ENCODE peak calls at places on chromosomes 1 and 21, in seven cellular contexts. One of them, this sample, is unnamed.
A peak's percentile ranks its signal among the peaks of the same experiment; 100 is the strongest.

GRCh38 chr1:55053265-55053954 is 14.1 kb downstream of the PCSK9 start:
- DNase-seq in suprapubic skin: peak; percentile 63
- DNase-seq in ovary: no peak
- DNase-seq in tibial nerve: no peak
- DNase-seq in H1: no peak
- DNase-seq in A549: no peak
- DNase-seq in upper lobe of left lung: peak; percentile 77
- DNase-seq in this sample: no peak

GRCh38 chr1:226799634-226800281 is 60.7 kb upstream of the ITPKB start:
- DNase-seq in A549: no peak
- DNase-seq in ovary: no peak
- DNase-seq in H1: no peak
- DNase-seq in upper lobe of left lung: no peak
- DNase-seq in suprapubic skin: no peak
- DNase-seq in tibial nerve: no peak
- DNase-seq in this sample: no peak

GRCh38 chr1:14415396-14415795 is 183.1 kb upstream of the KAZN start:
- DNase-seq in H1: peak; percentile 69
- DNase-seq in suprapubic skin: no peak
- DNase-seq in A549: no peak
- DNase-seq in ovary: no peak
- DNase-seq in upper lobe of left lung: no peak
- DNase-seq in tibial nerve: no peak
- DNase-seq in this sample: no peak

GRCh38 chr1:23200885-23201284 is 16.4 kb downstream of the HTR1D start:
- DNase-seq in upper lobe of left lung: no peak
- DNase-seq in suprapubic skin: no peak
- DNase-seq in ovary: no peak
- DNase-seq in A549: no peak
- DNase-seq in tibial nerve: no peak
- DNase-seq in H1: no peak
- DNase-seq in this sample: no peak

GRCh38 chr21:20004353-20004752 is 993.9 kb upstream of the NCAM2 start:
- DNase-seq in H1: no peak
- DNase-seq in tibial nerve: no peak
- DNase-seq in ovary: no peak
- DNase-seq in upper lobe of left lung: no peak
- DNase-seq in suprapubic skin: no peak
- DNase-seq in A549: no peak
- DNase-seq in this sample: no peak

GRCh38 chr1:156502396-156502748 is 1.8 kb upstream of the MEF2D start:
- DNase-seq in A549: no peak
- DNase-seq in ovary: no peak
- DNase-seq in tibial nerve: no peak
- DNase-seq in suprapubic skin: no peak
- DNase-seq in upper lobe of left lung: no peak
- DNase-seq in H1: no peak
- DNase-seq in this sample: no peak

GRCh38 chr1:235009074-235009473 is 119.6 kb downstream of the TOMM20 start:
- DNase-seq in upper lobe of left lung: no peak
- DNase-seq in ovary: no peak
- DNase-seq in tibial nerve: no peak
- DNase-seq in suprapubic skin: peak; percentile 34
- DNase-seq in H1: no peak
- DNase-seq in A549: no peak
- DNase-seq in this sample: no peak

GRCh38 chr1:65309317-65310077 is at the start of gene DNAJC6:
- DNase-seq in ovary: peak; percentile 64
- DNase-seq in tibial nerve: no peak
- DNase-seq in A549: peak; percentile 20
- DNase-seq in suprapubic skin: peak; percentile 76
- DNase-seq in H1: peak; percentile 93
- DNase-seq in upper lobe of left lung: peak; percentile 51
- DNase-seq in this sample: peak; percentile 89

GRCh38 chr1:201137579-201138310 is 10.8 kb upstream of the ASCL5 start:
- DNase-seq in upper lobe of left lung: no peak
- DNase-seq in suprapubic skin: no peak
- DNase-seq in ovary: peak; percentile 45
- DNase-seq in H1: no peak
- DNase-seq in tibial nerve: peak; percentile 43
- DNase-seq in A549: no peak
- DNase-seq in this sample: no peak

GRCh38 chr1:202291961-202292712 is 49.6 kb downstream of the UBE2T start:
- DNase-seq in tibial nerve: no peak
- DNase-seq in A549: peak; percentile 68
- DNase-seq in suprapubic skin: no peak
- DNase-seq in upper lobe of left lung: peak; percentile 36
- DNase-seq in ovary: no peak
- DNase-seq in H1: no peak
- DNase-seq in this sample: no peak

GRCh38 chr1:165857046-165857801 is 29.8 kb downstream of the UCK2 start:
- DNase-seq in H1: no peak
- DNase-seq in tibial nerve: no peak
- DNase-seq in ovary: no peak
- DNase-seq in upper lobe of left lung: no peak
- DNase-seq in A549: peak; percentile 52
- DNase-seq in suprapubic skin: no peak
- DNase-seq in this sample: no peak
- H3K4me3 ChIP-seq in H1: no peak overlapping the region
- H3K4me3 ChIP-seq in tibial nerve: no peak overlapping the region
- H3K4me3 ChIP-seq in ovary: no peak overlapping the region
- H3K4me3 ChIP-seq in upper lobe of left lung: no peak overlapping the region
- H3K4me3 ChIP-seq in A549: no peak overlapping the region
- H3K4me3 ChIP-seq in suprapubic skin: no peak overlapping the region
- H3K4me3 ChIP-seq in this sample: no peak overlapping the region

GRCh38 chr1:7956218-7957032 is 5.1 kb upstream of the PARK7 start:
- DNase-seq in ovary: no peak
- DNase-seq in A549: no peak
- DNase-seq in suprapubic skin: no peak
- DNase-seq in upper lobe of left lung: no peak
- DNase-seq in tibial nerve: no peak
- DNase-seq in H1: no peak
- DNase-seq in this sample: no peak

GRCh38 chr1:7954683-7955082 is 6.8 kb upstream of the PARK7 start:
- DNase-seq in H1: no peak
- DNase-seq in A549: no peak
- DNase-seq in upper lobe of left lung: no peak
- DNase-seq in ovary: no peak
- DNase-seq in tibial nerve: no peak
- DNase-seq in suprapubic skin: no peak
- DNase-seq in this sample: no peak

GRCh38 chr1:7948950-7949349 is 8.3 kb upstream of the TNFRSF9 start:
- DNase-seq in tibial nerve: no peak
- DNase-seq in upper lobe of left lung: no peak
- DNase-seq in H1: no peak
- DNase-seq in suprapubic skin: peak; percentile 15
- DNase-seq in ovary: no peak
- DNase-seq in A549: no peak
- DNase-seq in this sample: no peak

DNA sequence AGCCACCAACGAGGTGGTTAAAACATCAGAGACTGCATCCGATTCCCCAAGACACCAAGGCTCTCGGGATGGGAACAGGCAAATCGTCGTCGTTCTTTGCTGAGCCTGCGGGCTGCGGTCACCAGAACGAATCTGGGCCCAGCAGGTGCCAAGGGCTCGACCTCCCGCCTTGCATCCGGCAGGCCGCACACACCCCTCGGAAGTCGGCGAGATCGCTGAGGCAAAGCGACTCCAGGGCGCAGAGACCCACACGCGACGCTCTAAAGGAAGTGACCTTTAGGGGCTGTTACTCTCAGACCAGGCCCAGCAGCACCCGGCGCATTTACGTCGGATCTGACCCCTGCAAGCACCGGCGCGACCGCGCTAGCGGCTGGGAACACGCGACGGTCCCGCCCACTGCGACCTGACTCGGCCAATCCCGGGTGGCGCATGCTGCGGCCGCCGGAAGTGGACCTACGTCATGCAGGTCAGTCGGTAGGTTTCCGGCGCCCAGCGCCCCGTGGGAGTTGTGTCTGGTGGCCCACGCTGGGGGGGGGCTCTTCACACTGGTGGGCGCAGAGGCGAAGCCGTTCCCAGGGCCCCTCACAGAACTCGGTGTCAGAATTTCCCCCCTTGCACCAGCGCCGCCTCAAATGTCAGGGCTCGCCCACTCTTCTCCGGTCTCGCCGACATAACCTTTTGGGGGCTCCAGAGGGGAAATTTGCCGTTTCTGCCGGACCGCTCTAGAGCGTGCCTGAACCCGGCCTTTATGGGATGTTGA is 7.5 kb upstream of the PARK7 start:
- DNase-seq in suprapubic skin: peak; percentile 98
- DNase-seq in A549: peak; percentile 76
- DNase-seq in tibial nerve: peak; percentile 92
- DNase-seq in H1: peak; percentile 83
- DNase-seq in ovary: peak; percentile 93
- DNase-seq in upper lobe of left lung: peak; percentile 98
- DNase-seq in this sample: peak; percentile 98
- TF ChIP-seq EP300 in suprapubic skin: no peak
- TF ChIP-seq EP300 in A549: no peak
- TF ChIP-seq EP300 in tibial nerve: peak; percentile 61
- TF ChIP-seq EP300 in H1: no peak
- TF ChIP-seq EP300 in ovary: no peak
- TF ChIP-seq EP300 in upper lobe of left lung: no peak
- TF ChIP-seq EP300 in this sample: no peak

GRCh38 chr21:21622460-21623234 is 624.4 kb downstream of the NCAM2 start:
- DNase-seq in upper lobe of left lung: no peak
- DNase-seq in tibial nerve: no peak
- DNase-seq in suprapubic skin: no peak
- DNase-seq in ovary: no peak
- DNase-seq in A549: no peak
- DNase-seq in H1: no peak
- DNase-seq in this sample: no peak
- H3K4me3 ChIP-seq in upper lobe of left lung: no peak overlapping the region
- H3K4me3 ChIP-seq in tibial nerve: no peak overlapping the region
- H3K4me3 ChIP-seq in suprapubic skin: no peak overlapping the region
- H3K4me3 ChIP-seq in ovary: no peak overlapping the region
- H3K4me3 ChIP-seq in A549: no peak overlapping the region
- H3K4me3 ChIP-seq in H1: no peak overlapping the region
- H3K4me3 ChIP-seq in this sample: no peak overlapping the region

GRCh38 chr1:178934574-178934945 is 63.7 kb upstream of the ANGPTL1 start:
- DNase-seq in H1: no peak
- DNase-seq in ovary: no peak
- DNase-seq in A549: no peak
- DNase-seq in tibial nerve: no peak
- DNase-seq in upper lobe of left lung: no peak
- DNase-seq in suprapubic skin: no peak
- DNase-seq in this sample: peak; percentile 60

GRCh38 chr1:178932552-178932906 is 61.7 kb upstream of the ANGPTL1 start:
- DNase-seq in upper lobe of left lung: no peak
- DNase-seq in A549: no peak
- DNase-seq in H1: no peak
- DNase-seq in suprapubic skin: no peak
- DNase-seq in ovary: no peak
- DNase-seq in tibial nerve: no peak
- DNase-seq in this sample: no peak

GRCh38 chr1:178933709-178934573 is 63.1 kb upstream of the ANGPTL1 start:
- DNase-seq in tibial nerve: no peak
- DNase-seq in ovary: no peak
- DNase-seq in suprapubic skin: no peak
- DNase-seq in H1: no peak
- DNase-seq in upper lobe of left lung: no peak
- DNase-seq in A549: no peak
- DNase-seq in this sample: peak; percentile 90

GRCh38 chr1:178932966-178933603 is 62.2 kb upstream of the ANGPTL1 start:
- DNase-seq in H1: no peak
- DNase-seq in A549: no peak
- DNase-seq in ovary: no peak
- DNase-seq in upper lobe of left lung: no peak
- DNase-seq in suprapubic skin: no peak
- DNase-seq in tibial nerve: no peak
- DNase-seq in this sample: peak; percentile 89

GRCh38 chr1:178931843-178932551 is 61.1 kb upstream of the ANGPTL1 start:
- DNase-seq in suprapubic skin: peak; percentile 93
- DNase-seq in A549: no peak
- DNase-seq in ovary: peak; percentile 92
- DNase-seq in tibial nerve: peak; percentile 73
- DNase-seq in H1: no peak
- DNase-seq in upper lobe of left lung: peak; percentile 37
- DNase-seq in this sample: peak; percentile 97
- TF ChIP-seq EP300 in suprapubic skin: peak; percentile 85
- TF ChIP-seq EP300 in A549: no peak
- TF ChIP-seq EP300 in ovary: peak; percentile 93
- TF ChIP-seq EP300 in tibial nerve: peak; percentile 89
- TF ChIP-seq EP300 in H1: no peak
- TF ChIP-seq EP300 in upper lobe of left lung: peak; percentile 58
- TF ChIP-seq EP300 in this sample: peak; percentile 96

GRCh38 chr1:160308451-160309182 is 23.7 kb upstream of the PEX19 start:
- DNase-seq in upper lobe of left lung: no peak
- DNase-seq in A549: no peak
- DNase-seq in suprapubic skin: no peak
- DNase-seq in tibial nerve: no peak
- DNase-seq in H1: no peak
- DNase-seq in ovary: no peak
- DNase-seq in this sample: no peak
- H3K4me3 ChIP-seq in upper lobe of left lung: no peak overlapping the region
- H3K4me3 ChIP-seq in A549: no peak overlapping the region
- H3K4me3 ChIP-seq in suprapubic skin: no peak overlapping the region
- H3K4me3 ChIP-seq in tibial nerve: no peak overlapping the region
- H3K4me3 ChIP-seq in H1: no peak overlapping the region
- H3K4me3 ChIP-seq in ovary: no peak overlapping the region
- H3K4me3 ChIP-seq in this sample: no peak overlapping the region

DNA sequence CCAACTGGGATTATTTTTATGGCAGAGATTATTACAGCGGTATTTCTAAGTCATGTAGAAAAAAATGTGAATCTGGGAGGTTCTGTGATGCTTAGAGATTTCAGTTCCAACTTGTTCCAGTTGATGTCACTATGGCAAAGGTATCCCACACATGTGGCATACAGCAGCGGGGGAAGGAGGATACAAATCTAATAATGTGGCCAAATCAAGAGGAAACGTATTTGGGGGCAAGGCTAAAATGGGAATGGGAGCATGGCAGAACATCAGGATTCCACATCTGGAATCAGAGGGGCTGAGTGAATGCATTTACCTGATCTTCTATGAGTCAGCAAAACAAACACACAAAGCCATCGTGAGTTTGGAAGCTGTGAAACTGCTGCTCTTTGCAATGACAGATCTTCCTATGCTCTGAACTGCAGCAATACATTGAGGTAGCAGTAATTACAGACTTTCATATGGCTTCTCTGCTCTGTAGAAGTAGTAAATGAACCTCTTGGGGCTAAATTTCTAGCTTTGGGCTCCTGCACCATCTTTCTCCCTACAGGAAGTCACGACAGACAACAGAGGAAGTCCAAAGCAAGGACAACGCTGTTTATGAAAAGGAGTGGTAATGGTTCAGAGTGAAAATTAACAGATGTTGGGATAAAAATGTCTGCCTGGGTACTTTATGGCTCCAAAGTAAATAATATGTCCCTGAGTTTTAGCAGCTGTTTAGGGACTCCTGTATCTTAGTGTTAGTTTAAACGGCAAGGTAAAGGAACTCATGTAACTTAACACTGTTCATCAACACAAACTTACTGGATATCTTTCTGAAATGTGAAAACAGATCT is 55.6 kb downstream of the GABPA start:
- DNase-seq in suprapubic skin: no peak
- DNase-seq in A549: peak; percentile 10
- DNase-seq in upper lobe of left lung: no peak
- DNase-seq in ovary: no peak
- DNase-seq in H1: no peak
- DNase-seq in tibial nerve: no peak
- DNase-seq in this sample: no peak
- TF ChIP-seq EP300 in suprapubic skin: no peak
- TF ChIP-seq EP300 in A549: no peak
- TF ChIP-seq EP300 in upper lobe of left lung: no peak
- TF ChIP-seq EP300 in ovary: no peak
- TF ChIP-seq EP300 in H1: no peak
- TF ChIP-seq EP300 in tibial nerve: no peak
- TF ChIP-seq EP300 in this sample: no peak

GRCh38 chr21:18245493-18245967 is 897 bp downstream of the CHODL start:
- DNase-seq in H1: peak; percentile 51
- DNase-seq in suprapubic skin: no peak
- DNase-seq in ovary: no peak
- DNase-seq in A549: no peak
- DNase-seq in tibial nerve: no peak
- DNase-seq in upper lobe of left lung: no peak
- DNase-seq in this sample: no peak
- H3K4me3 ChIP-seq in H1: peak overlapping the region; percentile 50
- H3K4me3 ChIP-seq in suprapubic skin: peak overlapping the region; percentile 46
- H3K4me3 ChIP-seq in ovary: peak overlapping the region; percentile 19
- H3K4me3 ChIP-seq in A549: no peak overlapping the region
- H3K4me3 ChIP-seq in tibial nerve: peak overlapping the region; percentile 16
- H3K4me3 ChIP-seq in upper lobe of left lung: no peak overlapping the region
- H3K4me3 ChIP-seq in this sample: peak overlapping the region; percentile 49

This sample was measured in esophagus muscularis mucosa.